ENCODE peak calls at places on chromosomes 12 and 14, in nine cellular contexts. One of them, this sample, is unnamed.

GRCh38 chr12:22626429-22626828 is 1.5 kb downstream of the ETNK1 start:
- DNase-seq in esophagus squamous epithelium: no peak
- DNase-seq in lower lobe of right lung: no peak
- DNase-seq in suprapubic skin: no peak
- DNase-seq in GM23338: no peak
- DNase-seq in K562: peak
- DNase-seq in MM.1S: peak
- DNase-seq in fibroblast of the aortic adventitia: peak
- DNase-seq in sigmoid colon: no peak
- DNase-seq in this sample: peak

GRCh38 chr12:101200145-101200544 is 9.9 kb downstream of the SLC5A8 start:
- DNase-seq in esophagus squamous epithelium: no peak
- DNase-seq in sigmoid colon: no peak
- DNase-seq in GM23338: no peak
- DNase-seq in suprapubic skin: no peak
- DNase-seq in lower lobe of right lung: no peak
- DNase-seq in fibroblast of the aortic adventitia: no peak
- DNase-seq in MM.1S: no peak
- DNase-seq in K562: no peak
- DNase-seq in this sample: no peak

GRCh38 chr12:56687225-56688128 is 607 bp downstream of the PTGES3 start:
- DNase-seq in lower lobe of right lung: peak
- DNase-seq in GM23338: no peak
- DNase-seq in esophagus squamous epithelium: no peak
- DNase-seq in suprapubic skin: peak
- DNase-seq in fibroblast of the aortic adventitia: peak
- DNase-seq in sigmoid colon: peak
- DNase-seq in MM.1S: peak
- DNase-seq in K562: no peak
- DNase-seq in this sample: no peak

GRCh38 chr12:85865905-85866304 is 8.2 kb upstream of the NTS start:
- DNase-seq in lower lobe of right lung: no peak
- DNase-seq in fibroblast of the aortic adventitia: no peak
- DNase-seq in MM.1S: no peak
- DNase-seq in esophagus squamous epithelium: no peak
- DNase-seq in K562: no peak
- DNase-seq in sigmoid colon: no peak
- DNase-seq in GM23338: no peak
- DNase-seq in suprapubic skin: no peak
- DNase-seq in this sample: no peak

GRCh38 chr12:64669270-64669842 is 59.1 kb downstream of the RASSF3 start:
- DNase-seq in fibroblast of the aortic adventitia: no peak
- DNase-seq in lower lobe of right lung: peak
- DNase-seq in GM23338: peak
- DNase-seq in MM.1S: peak
- DNase-seq in K562: peak
- DNase-seq in sigmoid colon: peak
- DNase-seq in esophagus squamous epithelium: no peak
- DNase-seq in suprapubic skin: no peak
- DNase-seq in this sample: peak

GRCh38 chr12:69341328-69341727 is 6.9 kb upstream of the LYZ start:
- DNase-seq in K562: peak
- DNase-seq in GM23338: no peak
- DNase-seq in sigmoid colon: no peak
- DNase-seq in fibroblast of the aortic adventitia: no peak
- DNase-seq in suprapubic skin: no peak
- DNase-seq in lower lobe of right lung: no peak
- DNase-seq in MM.1S: no peak
- DNase-seq in esophagus squamous epithelium: no peak
- DNase-seq in this sample: no peak

GRCh38 chr12:6613776-6614512 is 6.8 kb upstream of the CHD4 start:
- DNase-seq in K562: peak
- DNase-seq in sigmoid colon: peak
- DNase-seq in fibroblast of the aortic adventitia: peak
- DNase-seq in MM.1S: peak
- DNase-seq in lower lobe of right lung: peak
- DNase-seq in GM23338: peak
- DNase-seq in suprapubic skin: peak
- DNase-seq in esophagus squamous epithelium: peak
- DNase-seq in this sample: peak

GRCh38 chr12:121803861-121804416 is at the start of gene SETD1B:
- DNase-seq in esophagus squamous epithelium: no peak
- DNase-seq in GM23338: peak
- DNase-seq in K562: peak
- DNase-seq in suprapubic skin: peak
- DNase-seq in sigmoid colon: peak
- DNase-seq in lower lobe of right lung: peak
- DNase-seq in MM.1S: peak
- DNase-seq in fibroblast of the aortic adventitia: peak
- DNase-seq in this sample: peak

GRCh38 chr12:49764126-49764525 is 22.8 kb downstream of the TMBIM6 start:
- DNase-seq in sigmoid colon: no peak
- DNase-seq in fibroblast of the aortic adventitia: no peak
- DNase-seq in MM.1S: no peak
- DNase-seq in lower lobe of right lung: no peak
- DNase-seq in esophagus squamous epithelium: no peak
- DNase-seq in GM23338: no peak
- DNase-seq in suprapubic skin: no peak
- DNase-seq in K562: no peak
- DNase-seq in this sample: no peak

GRCh38 chr12:19771858-19772257 is 332.6 kb downstream of the AEBP2 start:
- DNase-seq in K562: no peak
- DNase-seq in suprapubic skin: no peak
- DNase-seq in lower lobe of right lung: no peak
- DNase-seq in esophagus squamous epithelium: no peak
- DNase-seq in fibroblast of the aortic adventitia: peak
- DNase-seq in MM.1S: no peak
- DNase-seq in GM23338: peak
- DNase-seq in sigmoid colon: no peak
- DNase-seq in this sample: no peak

GRCh38 chr12:51811203-51811805 is 37.2 kb downstream of the FIGNL2 start:
- DNase-seq in suprapubic skin: no peak
- DNase-seq in lower lobe of right lung: no peak
- DNase-seq in GM23338: no peak
- DNase-seq in K562: no peak
- DNase-seq in fibroblast of the aortic adventitia: no peak
- DNase-seq in esophagus squamous epithelium: no peak
- DNase-seq in MM.1S: no peak
- DNase-seq in sigmoid colon: no peak
- DNase-seq in this sample: no peak

GRCh38 chr12:95336387-95337067 is 118.9 kb downstream of the VEZT start:
- DNase-seq in lower lobe of right lung: peak
- DNase-seq in GM23338: peak
- DNase-seq in sigmoid colon: peak
- DNase-seq in K562: peak
- DNase-seq in fibroblast of the aortic adventitia: peak
- DNase-seq in MM.1S: no peak
- DNase-seq in suprapubic skin: peak
- DNase-seq in esophagus squamous epithelium: no peak
- DNase-seq in this sample: no peak
- TF ChIP-seq CTCF in lower lobe of right lung: peak
- TF ChIP-seq CTCF in GM23338: peak
- TF ChIP-seq CTCF in sigmoid colon: peak
- TF ChIP-seq CTCF in K562: peak
- TF ChIP-seq CTCF in fibroblast of the aortic adventitia: peak
- TF ChIP-seq CTCF in MM.1S: no peak
- TF ChIP-seq CTCF in suprapubic skin: peak
- TF ChIP-seq CTCF in esophagus squamous epithelium: peak
- TF ChIP-seq CTCF in this sample: no peak

GRCh38 chr14:106518054-106518943 is 991.9 kb downstream of the TMEM121 start:
- DNase-seq in suprapubic skin: no peak
- DNase-seq in GM23338: peak
- DNase-seq in K562: peak
- DNase-seq in lower lobe of right lung: peak
- DNase-seq in fibroblast of the aortic adventitia: no peak
- DNase-seq in sigmoid colon: no peak
- DNase-seq in MM.1S: peak
- DNase-seq in esophagus squamous epithelium: no peak
- DNase-seq in this sample: peak
- TF ChIP-seq CTCF in suprapubic skin: no peak
- TF ChIP-seq CTCF in GM23338: no peak
- TF ChIP-seq CTCF in K562: peak
- TF ChIP-seq CTCF in lower lobe of right lung: peak
- TF ChIP-seq CTCF in fibroblast of the aortic adventitia: no peak
- TF ChIP-seq CTCF in sigmoid colon: no peak
- TF ChIP-seq CTCF in MM.1S: peak
- TF ChIP-seq CTCF in esophagus squamous epithelium: no peak
- TF ChIP-seq CTCF in this sample: peak

GRCh38 chr14:56247495-56248087 is 129.4 kb downstream of the PELI2 start:
- DNase-seq in fibroblast of the aortic adventitia: peak
- DNase-seq in sigmoid colon: no peak
- DNase-seq in suprapubic skin: no peak
- DNase-seq in K562: no peak
- DNase-seq in lower lobe of right lung: no peak
- DNase-seq in MM.1S: no peak
- DNase-seq in GM23338: peak
- DNase-seq in esophagus squamous epithelium: no peak
- DNase-seq in this sample: no peak
- TF ChIP-seq CTCF in fibroblast of the aortic adventitia: peak
- TF ChIP-seq CTCF in sigmoid colon: no peak
- TF ChIP-seq CTCF in suprapubic skin: no peak
- TF ChIP-seq CTCF in K562: peak
- TF ChIP-seq CTCF in lower lobe of right lung: no peak
- TF ChIP-seq CTCF in MM.1S: no peak
- TF ChIP-seq CTCF in GM23338: peak
- TF ChIP-seq CTCF in esophagus squamous epithelium: no peak
- TF ChIP-seq CTCF in this sample: no peak

GRCh38 chr14:24692382-24693352 is 58.7 kb upstream of the GZMB start:
- DNase-seq in lower lobe of right lung: no peak
- DNase-seq in sigmoid colon: no peak
- DNase-seq in MM.1S: no peak
- DNase-seq in fibroblast of the aortic adventitia: no peak
- DNase-seq in K562: no peak
- DNase-seq in esophagus squamous epithelium: no peak
- DNase-seq in GM23338: no peak
- DNase-seq in suprapubic skin: no peak
- DNase-seq in this sample: no peak

GRCh38 chr14:24693353-24693737 is 59.4 kb upstream of the GZMB start:
- DNase-seq in suprapubic skin: no peak
- DNase-seq in esophagus squamous epithelium: no peak
- DNase-seq in GM23338: no peak
- DNase-seq in MM.1S: no peak
- DNase-seq in fibroblast of the aortic adventitia: no peak
- DNase-seq in K562: no peak
- DNase-seq in lower lobe of right lung: no peak
- DNase-seq in sigmoid colon: no peak
- DNase-seq in this sample: no peak

GRCh38 chr14:24693941-24694507 is 60.0 kb upstream of the GZMB start:
- DNase-seq in GM23338: no peak
- DNase-seq in fibroblast of the aortic adventitia: no peak
- DNase-seq in K562: no peak
- DNase-seq in lower lobe of right lung: no peak
- DNase-seq in suprapubic skin: no peak
- DNase-seq in MM.1S: no peak
- DNase-seq in esophagus squamous epithelium: no peak
- DNase-seq in sigmoid colon: no peak
- DNase-seq in this sample: no peak

GRCh38 chr14:24688030-24688658 is 54.2 kb upstream of the GZMB start:
- DNase-seq in suprapubic skin: no peak
- DNase-seq in esophagus squamous epithelium: no peak
- DNase-seq in lower lobe of right lung: no peak
- DNase-seq in fibroblast of the aortic adventitia: no peak
- DNase-seq in sigmoid colon: no peak
- DNase-seq in MM.1S: no peak
- DNase-seq in GM23338: no peak
- DNase-seq in K562: peak
- DNase-seq in this sample: no peak

GRCh38 chr14:24690492-24690891 is 56.5 kb upstream of the GZMB start:
- DNase-seq in GM23338: peak
- DNase-seq in K562: peak
- DNase-seq in lower lobe of right lung: no peak
- DNase-seq in fibroblast of the aortic adventitia: no peak
- DNase-seq in suprapubic skin: no peak
- DNase-seq in sigmoid colon: no peak
- DNase-seq in MM.1S: peak
- DNase-seq in esophagus squamous epithelium: no peak
- DNase-seq in this sample: no peak
- TF ChIP-seq CTCF in GM23338: peak
- TF ChIP-seq CTCF in K562: peak
- TF ChIP-seq CTCF in lower lobe of right lung: no peak
- TF ChIP-seq CTCF in fibroblast of the aortic adventitia: no peak
- TF ChIP-seq CTCF in suprapubic skin: no peak
- TF ChIP-seq CTCF in sigmoid colon: no peak
- TF ChIP-seq CTCF in MM.1S: peak
- TF ChIP-seq CTCF in esophagus squamous epithelium: no peak
- TF ChIP-seq CTCF in this sample: no peak

DNA sequence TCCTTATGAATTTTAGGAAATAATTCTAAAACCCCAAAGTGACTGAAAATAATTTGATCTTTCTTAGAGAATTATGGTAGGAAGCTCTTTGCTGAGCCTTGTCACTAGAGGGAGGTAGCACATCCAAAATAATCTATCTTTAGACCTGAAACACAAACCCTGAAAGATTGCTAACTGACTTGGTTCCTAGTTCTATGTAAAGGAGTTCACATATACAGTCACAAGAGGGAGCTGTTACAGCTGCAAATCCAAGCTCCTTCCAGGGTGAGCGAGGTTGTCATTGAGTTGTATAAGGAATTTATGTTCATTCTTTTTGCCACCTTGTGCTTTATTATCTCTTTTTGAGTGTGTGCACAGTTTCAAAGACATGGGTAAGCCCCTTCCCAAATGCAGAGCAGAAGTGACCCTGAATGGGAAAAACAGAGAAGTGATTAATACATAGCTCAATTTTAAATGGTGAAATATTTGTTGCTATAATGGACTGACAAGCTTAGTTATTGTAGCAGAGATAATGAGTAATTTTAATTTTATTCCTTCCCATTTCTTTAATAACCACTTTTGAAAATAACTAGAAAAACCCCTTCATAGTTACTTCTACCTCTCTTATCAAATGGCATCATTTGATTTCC is 387.9 kb downstream of the DAD1 start:
- DNase-seq in sigmoid colon: no peak
- DNase-seq in esophagus squamous epithelium: no peak
- DNase-seq in MM.1S: peak
- DNase-seq in fibroblast of the aortic adventitia: peak
- DNase-seq in lower lobe of right lung: no peak
- DNase-seq in GM23338: peak
- DNase-seq in suprapubic skin: no peak
- DNase-seq in K562: peak
- DNase-seq in this sample: peak
- TF ChIP-seq CTCF in sigmoid colon: no peak
- TF ChIP-seq CTCF in esophagus squamous epithelium: peak
- TF ChIP-seq CTCF in MM.1S: peak
- TF ChIP-seq CTCF in fibroblast of the aortic adventitia: peak
- TF ChIP-seq CTCF in lower lobe of right lung: peak
- TF ChIP-seq CTCF in GM23338: peak
- TF ChIP-seq CTCF in suprapubic skin: peak
- TF ChIP-seq CTCF in K562: peak
- TF ChIP-seq CTCF in this sample: peak

GRCh38 chr12:126346087-126346486 is 1280.9 kb downstream of the AACS start:
- DNase-seq in suprapubic skin: no peak
- DNase-seq in lower lobe of right lung: no peak
- DNase-seq in GM23338: no peak
- DNase-seq in MM.1S: no peak
- DNase-seq in esophagus squamous epithelium: no peak
- DNase-seq in K562: no peak
- DNase-seq in sigmoid colon: no peak
- DNase-seq in fibroblast of the aortic adventitia: no peak
- DNase-seq in this sample: no peak
- TF ChIP-seq CTCF in suprapubic skin: no peak
- TF ChIP-seq CTCF in lower lobe of right lung: no peak
- TF ChIP-seq CTCF in GM23338: peak
- TF ChIP-seq CTCF in MM.1S: no peak
- TF ChIP-seq CTCF in esophagus squamous epithelium: no peak
- TF ChIP-seq CTCF in K562: no peak
- TF ChIP-seq CTCF in sigmoid colon: no peak
- TF ChIP-seq CTCF in fibroblast of the aortic adventitia: no peak
- TF ChIP-seq CTCF in this sample: no peak

GRCh38 chr12:128531153-128531552 is 264.2 kb downstream of the TMEM132C start:
- DNase-seq in K562: no peak
- DNase-seq in esophagus squamous epithelium: no peak
- DNase-seq in lower lobe of right lung: no peak
- DNase-seq in fibroblast of the aortic adventitia: no peak
- DNase-seq in suprapubic skin: no peak
- DNase-seq in GM23338: no peak
- DNase-seq in sigmoid colon: no peak
- DNase-seq in MM.1S: no peak
- DNase-seq in this sample: no peak
- TF ChIP-seq CTCF in K562: peak
- TF ChIP-seq CTCF in esophagus squamous epithelium: no peak
- TF ChIP-seq CTCF in lower lobe of right lung: no peak
- TF ChIP-seq CTCF in fibroblast of the aortic adventitia: no peak
- TF ChIP-seq CTCF in suprapubic skin: no peak
- TF ChIP-seq CTCF in GM23338: no peak
- TF ChIP-seq CTCF in sigmoid colon: no peak
- TF ChIP-seq CTCF in MM.1S: no peak
- TF ChIP-seq CTCF in this sample: no peak

This sample was measured in GM13976.